ENCODE peak calls at places on chromosomes 13 and 19, in nine cellular contexts. I is stimulated activated CD8-positive, alpha-beta memory T cell treated with anti-CD3 and anti-CD28 coated beads, Interleukin-12 subunit alpha, Interleukin-12 subunit beta, amount 100 ng/mL, for 4 hours; V is myocyte; R is neural progenitor cell; U is AG08396; A is RPMI8226; Q is foreskin fibroblast; W is left cardiac atrium; L is stimulated activated CD4-positive, alpha-beta T cell treated with anti-CD3 and anti-CD28 coated beads, Interleukin-15, amount 100 ng/mL, for 1 hour. C is an unnamed sample.

GRCh38 chr19:50252111-50252886 is 48.9 kb downstream of the MYH14 start:
- DNase-seq in Q (peak), I (no peak), U (no peak), W (no peak), R (peak), V (no peak), L (no peak), A (peak), C (no peak)

GRCh38 chr13:24228852-24229458 is 68.4 kb downstream of the SPATA13 start:
- DNase-seq in Q (peak), A (peak), W (no peak), L (no peak), V (peak), I (no peak), U (peak), R (peak), C (no peak)

GRCh38 chr13:70723732-70724131 is 615.5 kb upstream of the KLHL1 start:
- DNase-seq in R (no peak), A (no peak), Q (peak), U (no peak), I (no peak), L (no peak), W (no peak), V (no peak), C (no peak)

GRCh38 chr19:44260695-44261446 is 1.2 kb downstream of the ZNF233 start:
- DNase-seq in R (no peak), V (peak), Q (peak), L (no peak), I (no peak), A (no peak), U (no peak), W (no peak), C (no peak)

GRCh38 chr13:76293751-76294150 is 592.5 kb downstream of the KCTD12 start:
- DNase-seq in R (no peak), W (no peak), L (no peak), V (peak), Q (peak), I (no peak), A (no peak), U (peak), C (no peak)

GRCh38 chr13:75789451-75790197 is 153.5 kb downstream of the LMO7 start:
- DNase-seq in V (peak), I (no peak), L (no peak), U (peak), A (no peak), W (no peak), Q (no peak), R (no peak), C (no peak)

GRCh38 chr13:39415403-39415802 is 187.6 kb downstream of the LHFPL6 start:
- DNase-seq in A (no peak), I (no peak), W (peak), Q (peak), L (no peak), R (peak), V (peak), U (peak), C (no peak)

GRCh38 chr13:32737679-32738078 is 151.4 kb downstream of the PDS5B start:
- DNase-seq in W (no peak), A (no peak), Q (no peak), R (no peak), V (no peak), I (no peak), L (no peak), U (no peak), C (no peak)

GRCh38 chr19:29170554-29170953 is 42.4 kb downstream of the UQCRFS1 start:
- DNase-seq in A (no peak), I (no peak), Q (no peak), L (no peak), R (no peak), V (no peak), W (no peak), U (no peak), C (no peak)

GRCh38 chr19:49408816-49409440 is 14.3 kb downstream of the PTH2 start:
- DNase-seq in Q (no peak), W (no peak), V (no peak), L (no peak), I (no peak), R (no peak), U (no peak), A (no peak), C (no peak)